ENCODE peak calls at places on chromosome 13, in nine cellular contexts. One of them, this sample, is unnamed.

GRCh38 chr13:54394319-54394718 is 1365.7 kb downstream of the OLFM4 start:
- DNase-seq in left ventricle myocardium inferior: no peak
- DNase-seq in activated B cell treated with CpG ODN at 0.5 μM for 24 hours: no peak
- DNase-seq in ovary: no peak
- DNase-seq in nephron progenitor cell: no peak
- DNase-seq in thoracic aorta: no peak
- DNase-seq in GM13977: no peak
- DNase-seq in psoas muscle: no peak
- DNase-seq in endothelial cell of umbilical vein: no peak
- DNase-seq in this sample: no peak

GRCh38 chr13:49935171-49936084 is 712 bp downstream of the SPRYD7 start:
- DNase-seq in left ventricle myocardium inferior: peak; percentile 36
- DNase-seq in activated B cell treated with CpG ODN at 0.5 μM for 24 hours: no peak
- DNase-seq in ovary: no peak
- DNase-seq in nephron progenitor cell: peak; percentile 51
- DNase-seq in thoracic aorta: no peak
- DNase-seq in GM13977: peak; percentile 32
- DNase-seq in psoas muscle: no peak
- DNase-seq in endothelial cell of umbilical vein: peak; percentile 57
- DNase-seq in this sample: peak; percentile 41

GRCh38 chr13:99648905-99649304 is 147.6 kb downstream of the TM9SF2 start:
- DNase-seq in left ventricle myocardium inferior: no peak
- DNase-seq in activated B cell treated with CpG ODN at 0.5 μM for 24 hours: no peak
- DNase-seq in ovary: no peak
- DNase-seq in nephron progenitor cell: no peak
- DNase-seq in thoracic aorta: no peak
- DNase-seq in GM13977: no peak
- DNase-seq in psoas muscle: no peak
- DNase-seq in endothelial cell of umbilical vein: no peak
- DNase-seq in this sample: no peak

GRCh38 chr13:57634829-57635165 is 3.3 kb downstream of the PCDH17 start:
- DNase-seq in left ventricle myocardium inferior: no peak
- DNase-seq in activated B cell treated with CpG ODN at 0.5 μM for 24 hours: no peak
- DNase-seq in ovary: no peak
- DNase-seq in nephron progenitor cell: peak; percentile 21
- DNase-seq in thoracic aorta: no peak
- DNase-seq in GM13977: no peak
- DNase-seq in psoas muscle: peak; percentile 47
- DNase-seq in endothelial cell of umbilical vein: no peak
- DNase-seq in this sample: no peak

GRCh38 chr13:94706101-94706853 is 6.1 kb downstream of the SOX21 start:
- DNase-seq in left ventricle myocardium inferior: no peak
- DNase-seq in activated B cell treated with CpG ODN at 0.5 μM for 24 hours: no peak
- DNase-seq in ovary: no peak
- DNase-seq in nephron progenitor cell: no peak
- DNase-seq in thoracic aorta: no peak
- DNase-seq in GM13977: peak; percentile 8
- DNase-seq in psoas muscle: no peak
- DNase-seq in endothelial cell of umbilical vein: no peak
- DNase-seq in this sample: no peak

GRCh38 chr13:66036024-66036614 is 1194.0 kb downstream of the PCDH9 start:
- DNase-seq in left ventricle myocardium inferior: no peak
- DNase-seq in activated B cell treated with CpG ODN at 0.5 μM for 24 hours: no peak
- DNase-seq in ovary: no peak
- DNase-seq in nephron progenitor cell: no peak
- DNase-seq in thoracic aorta: no peak
- DNase-seq in GM13977: no peak
- DNase-seq in psoas muscle: no peak
- DNase-seq in endothelial cell of umbilical vein: peak; percentile 4
- DNase-seq in this sample: no peak

GRCh38 chr13:90896022-90896421 is 451.5 kb upstream of the MIR17HG start:
- DNase-seq in left ventricle myocardium inferior: no peak
- DNase-seq in activated B cell treated with CpG ODN at 0.5 μM for 24 hours: no peak
- DNase-seq in ovary: no peak
- DNase-seq in nephron progenitor cell: no peak
- DNase-seq in thoracic aorta: no peak
- DNase-seq in GM13977: no peak
- DNase-seq in psoas muscle: no peak
- DNase-seq in endothelial cell of umbilical vein: no peak
- DNase-seq in this sample: peak; percentile 1

GRCh38 chr13:36341718-36342117 is 4.5 kb downstream of the SPART start:
- DNase-seq in left ventricle myocardium inferior: no peak
- DNase-seq in activated B cell treated with CpG ODN at 0.5 μM for 24 hours: no peak
- DNase-seq in ovary: no peak
- DNase-seq in nephron progenitor cell: no peak
- DNase-seq in thoracic aorta: no peak
- DNase-seq in GM13977: no peak
- DNase-seq in psoas muscle: no peak
- DNase-seq in endothelial cell of umbilical vein: no peak
- DNase-seq in this sample: no peak

GRCh38 chr13:34833562-34834182 is 108.4 kb upstream of the NBEA start:
- DNase-seq in left ventricle myocardium inferior: no peak
- DNase-seq in activated B cell treated with CpG ODN at 0.5 μM for 24 hours: no peak
- DNase-seq in ovary: no peak
- DNase-seq in nephron progenitor cell: no peak
- DNase-seq in thoracic aorta: no peak
- DNase-seq in GM13977: no peak
- DNase-seq in psoas muscle: no peak
- DNase-seq in endothelial cell of umbilical vein: peak; percentile 4
- DNase-seq in this sample: no peak

GRCh38 chr13:26378116-26378515 is 124.2 kb downstream of the CDK8 start:
- DNase-seq in left ventricle myocardium inferior: no peak
- DNase-seq in activated B cell treated with CpG ODN at 0.5 μM for 24 hours: no peak
- DNase-seq in ovary: no peak
- DNase-seq in nephron progenitor cell: no peak
- DNase-seq in thoracic aorta: no peak
- DNase-seq in GM13977: no peak
- DNase-seq in psoas muscle: no peak
- DNase-seq in endothelial cell of umbilical vein: no peak
- DNase-seq in this sample: no peak

GRCh38 chr13:58495668-58496067 is 864.1 kb downstream of the PCDH17 start:
- DNase-seq in left ventricle myocardium inferior: no peak
- DNase-seq in activated B cell treated with CpG ODN at 0.5 μM for 24 hours: no peak
- DNase-seq in ovary: no peak
- DNase-seq in nephron progenitor cell: no peak
- DNase-seq in thoracic aorta: no peak
- DNase-seq in GM13977: no peak
- DNase-seq in psoas muscle: no peak
- DNase-seq in endothelial cell of umbilical vein: no peak
- DNase-seq in this sample: no peak

GRCh38 chr13:73216381-73216831 is 157.6 kb downstream of the KLF5 start:
- DNase-seq in left ventricle myocardium inferior: no peak
- DNase-seq in activated B cell treated with CpG ODN at 0.5 μM for 24 hours: no peak
- DNase-seq in ovary: no peak
- DNase-seq in nephron progenitor cell: no peak
- DNase-seq in thoracic aorta: no peak
- DNase-seq in GM13977: no peak
- DNase-seq in psoas muscle: no peak
- DNase-seq in endothelial cell of umbilical vein: no peak
- DNase-seq in this sample: no peak

GRCh38 chr13:62337109-62337880 is 921.6 kb upstream of the PCDH20 start:
- DNase-seq in left ventricle myocardium inferior: no peak
- DNase-seq in activated B cell treated with CpG ODN at 0.5 μM for 24 hours: no peak
- DNase-seq in ovary: no peak
- DNase-seq in nephron progenitor cell: peak; percentile 15
- DNase-seq in thoracic aorta: no peak
- DNase-seq in GM13977: no peak
- DNase-seq in psoas muscle: no peak
- DNase-seq in endothelial cell of umbilical vein: no peak
- DNase-seq in this sample: no peak

GRCh38 chr13:112818698-112819045 is 128.8 kb downstream of the ATP11A start:
- DNase-seq in left ventricle myocardium inferior: no peak
- DNase-seq in activated B cell treated with CpG ODN at 0.5 μM for 24 hours: no peak
- DNase-seq in ovary: no peak
- DNase-seq in nephron progenitor cell: no peak
- DNase-seq in thoracic aorta: no peak
- DNase-seq in GM13977: no peak
- DNase-seq in psoas muscle: no peak
- DNase-seq in endothelial cell of umbilical vein: no peak
- DNase-seq in this sample: no peak

GRCh38 chr13:40479196-40479845 is 187.1 kb downstream of the FOXO1 start:
- DNase-seq in left ventricle myocardium inferior: no peak
- DNase-seq in activated B cell treated with CpG ODN at 0.5 μM for 24 hours: no peak
- DNase-seq in ovary: no peak
- DNase-seq in nephron progenitor cell: no peak
- DNase-seq in thoracic aorta: no peak
- DNase-seq in GM13977: no peak
- DNase-seq in psoas muscle: no peak
- DNase-seq in endothelial cell of umbilical vein: no peak
- DNase-seq in this sample: no peak

GRCh38 chr13:99916366-99917103 is 55.0 kb downstream of the ZIC5 start:
- DNase-seq in left ventricle myocardium inferior: no peak
- DNase-seq in activated B cell treated with CpG ODN at 0.5 μM for 24 hours: no peak
- DNase-seq in ovary: no peak
- DNase-seq in nephron progenitor cell: no peak
- DNase-seq in thoracic aorta: no peak
- DNase-seq in GM13977: peak; percentile 81
- DNase-seq in psoas muscle: no peak
- DNase-seq in endothelial cell of umbilical vein: peak; percentile 72
- DNase-seq in this sample: peak; percentile 81

GRCh38 chr13:35512271-35512920 is 35.9 kb upstream of the MAB21L1 start:
- DNase-seq in left ventricle myocardium inferior: no peak
- DNase-seq in activated B cell treated with CpG ODN at 0.5 μM for 24 hours: no peak
- DNase-seq in ovary: peak; percentile 38
- DNase-seq in nephron progenitor cell: no peak
- DNase-seq in thoracic aorta: no peak
- DNase-seq in GM13977: no peak
- DNase-seq in psoas muscle: peak; percentile 31
- DNase-seq in endothelial cell of umbilical vein: peak; percentile 62
- DNase-seq in this sample: no peak

GRCh38 chr13:28322256-28322895 is 172.6 kb downstream of the FLT1 start:
- DNase-seq in left ventricle myocardium inferior: no peak
- DNase-seq in activated B cell treated with CpG ODN at 0.5 μM for 24 hours: no peak
- DNase-seq in ovary: no peak
- DNase-seq in nephron progenitor cell: no peak
- DNase-seq in thoracic aorta: no peak
- DNase-seq in GM13977: no peak
- DNase-seq in psoas muscle: no peak
- DNase-seq in endothelial cell of umbilical vein: peak; percentile 40
- DNase-seq in this sample: no peak

GRCh38 chr13:32636711-32637110 is 50.5 kb downstream of the PDS5B start:
- DNase-seq in left ventricle myocardium inferior: no peak
- DNase-seq in activated B cell treated with CpG ODN at 0.5 μM for 24 hours: no peak
- DNase-seq in ovary: no peak
- DNase-seq in nephron progenitor cell: no peak
- DNase-seq in thoracic aorta: no peak
- DNase-seq in GM13977: no peak
- DNase-seq in psoas muscle: no peak
- DNase-seq in endothelial cell of umbilical vein: no peak
- DNase-seq in this sample: no peak

GRCh38 chr13:49641810-49642291 is 13.5 kb downstream of the ARL11 start:
- DNase-seq in left ventricle myocardium inferior: peak; percentile 46
- DNase-seq in activated B cell treated with CpG ODN at 0.5 μM for 24 hours: no peak
- DNase-seq in ovary: no peak
- DNase-seq in nephron progenitor cell: no peak
- DNase-seq in thoracic aorta: no peak
- DNase-seq in GM13977: no peak
- DNase-seq in psoas muscle: peak; percentile 61
- DNase-seq in endothelial cell of umbilical vein: no peak
- DNase-seq in this sample: no peak

GRCh38 chr13:38830442-38831045 is 143.7 kb downstream of the FREM2 start:
- DNase-seq in left ventricle myocardium inferior: no peak
- DNase-seq in activated B cell treated with CpG ODN at 0.5 μM for 24 hours: no peak
- DNase-seq in ovary: no peak
- DNase-seq in nephron progenitor cell: no peak
- DNase-seq in thoracic aorta: no peak
- DNase-seq in GM13977: no peak
- DNase-seq in psoas muscle: no peak
- DNase-seq in endothelial cell of umbilical vein: no peak
- DNase-seq in this sample: no peak
- TF ChIP-seq CTCF in left ventricle myocardium inferior: no peak
- TF ChIP-seq CTCF in activated B cell treated with CpG ODN at 0.5 μM for 24 hours: no peak
- TF ChIP-seq CTCF in ovary: no peak
- TF ChIP-seq CTCF in nephron progenitor cell: no peak
- TF ChIP-seq CTCF in thoracic aorta: no peak
- TF ChIP-seq CTCF in GM13977: no peak
- TF ChIP-seq CTCF in psoas muscle: no peak
- TF ChIP-seq CTCF in endothelial cell of umbilical vein: no peak
- TF ChIP-seq CTCF in this sample: no peak

GRCh38 chr13:102402292-102402691 is 444 bp upstream of the FGF14 start:
- DNase-seq in left ventricle myocardium inferior: peak; percentile 16
- DNase-seq in activated B cell treated with CpG ODN at 0.5 μM for 24 hours: no peak
- DNase-seq in ovary: no peak
- DNase-seq in nephron progenitor cell: peak; percentile 53
- DNase-seq in thoracic aorta: no peak
- DNase-seq in GM13977: peak; percentile 45
- DNase-seq in psoas muscle: peak; percentile 44
- DNase-seq in endothelial cell of umbilical vein: no peak
- DNase-seq in this sample: peak; percentile 46
- TF ChIP-seq CTCF in left ventricle myocardium inferior: peak; percentile 23
- TF ChIP-seq CTCF in activated B cell treated with CpG ODN at 0.5 μM for 24 hours: no peak
- TF ChIP-seq CTCF in ovary: no peak
- TF ChIP-seq CTCF in nephron progenitor cell: no peak
- TF ChIP-seq CTCF in thoracic aorta: no peak
- TF ChIP-seq CTCF in GM13977: no peak
- TF ChIP-seq CTCF in psoas muscle: no peak
- TF ChIP-seq CTCF in endothelial cell of umbilical vein: no peak
- TF ChIP-seq CTCF in this sample: no peak

DNA sequence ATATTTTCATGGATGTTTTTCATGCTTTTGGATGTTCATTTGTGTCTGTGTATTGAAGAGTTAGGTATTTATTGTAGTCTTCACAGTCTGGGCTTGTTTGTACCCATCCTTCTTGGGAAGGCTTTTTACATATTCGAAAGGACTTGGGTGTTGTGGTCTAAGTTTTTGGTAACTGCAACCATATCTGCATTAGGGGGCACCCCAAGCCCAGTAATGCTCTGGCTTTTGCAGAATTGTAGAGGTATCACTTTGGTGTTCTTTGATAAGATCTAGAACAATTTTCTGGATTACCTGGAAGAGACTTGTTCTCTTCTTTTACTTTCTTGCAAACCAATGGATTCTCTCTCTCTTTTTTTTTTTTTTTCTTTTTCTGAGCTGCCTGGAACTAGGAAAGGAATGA is 581.3 kb downstream of the DACH1 start:
- DNase-seq in left ventricle myocardium inferior: no peak
- DNase-seq in activated B cell treated with CpG ODN at 0.5 μM for 24 hours: no peak
- DNase-seq in ovary: no peak
- DNase-seq in nephron progenitor cell: no peak
- DNase-seq in thoracic aorta: no peak
- DNase-seq in GM13977: no peak
- DNase-seq in psoas muscle: no peak
- DNase-seq in endothelial cell of umbilical vein: no peak
- DNase-seq in this sample: no peak
- TF ChIP-seq CTCF in left ventricle myocardium inferior: peak; percentile 45
- TF ChIP-seq CTCF in activated B cell treated with CpG ODN at 0.5 μM for 24 hours: no peak
- TF ChIP-seq CTCF in ovary: no peak
- TF ChIP-seq CTCF in nephron progenitor cell: no peak
- TF ChIP-seq CTCF in thoracic aorta: no peak
- TF ChIP-seq CTCF in GM13977: peak; percentile 34
- TF ChIP-seq CTCF in psoas muscle: no peak
- TF ChIP-seq CTCF in endothelial cell of umbilical vein: no peak
- TF ChIP-seq CTCF in this sample: no peak

DNA sequence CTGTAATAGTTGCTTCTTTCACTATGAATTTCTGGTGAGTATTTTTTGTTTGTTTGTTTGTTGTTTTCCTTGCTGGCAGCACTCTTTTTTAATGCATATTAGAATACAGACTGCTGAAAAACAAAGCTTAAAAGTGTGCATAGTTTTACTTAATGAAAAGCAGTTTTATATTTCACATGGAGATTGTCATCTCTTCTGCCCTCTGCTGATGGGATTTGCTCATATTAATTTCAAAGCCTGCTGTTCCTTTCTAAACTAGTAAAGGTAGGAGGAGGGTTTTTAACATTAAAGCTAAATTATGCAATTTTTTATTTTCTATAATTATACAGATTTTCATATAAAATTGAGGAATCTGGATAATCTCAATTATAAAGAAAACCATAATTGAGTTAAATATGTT is 692.6 kb upstream of the SLITRK1 start:
- DNase-seq in left ventricle myocardium inferior: no peak
- DNase-seq in activated B cell treated with CpG ODN at 0.5 μM for 24 hours: no peak
- DNase-seq in ovary: no peak
- DNase-seq in nephron progenitor cell: no peak
- DNase-seq in thoracic aorta: no peak
- DNase-seq in GM13977: no peak
- DNase-seq in psoas muscle: no peak
- DNase-seq in endothelial cell of umbilical vein: no peak
- DNase-seq in this sample: no peak
- TF ChIP-seq CTCF in left ventricle myocardium inferior: peak; percentile 21
- TF ChIP-seq CTCF in activated B cell treated with CpG ODN at 0.5 μM for 24 hours: no peak
- TF ChIP-seq CTCF in ovary: no peak
- TF ChIP-seq CTCF in nephron progenitor cell: no peak
- TF ChIP-seq CTCF in thoracic aorta: no peak
- TF ChIP-seq CTCF in GM13977: no peak
- TF ChIP-seq CTCF in psoas muscle: no peak
- TF ChIP-seq CTCF in endothelial cell of umbilical vein: no peak
- TF ChIP-seq CTCF in this sample: no peak